ENCODE peak calls at places on chromosomes 2 and 18, in four cellular contexts. Z is GM23248, H is H1, A is pancreas. J is an unnamed sample.

GRCh38 chr2:175251425-175252041 is 70.0 kb upstream of the ATP5MC3 start:
- DNase-seq in Z (peak; percentile 66), H (no peak), A (no peak), J (no peak)

GRCh38 chr18:3186678-3187658 is 32.8 kb downstream of the MYOM1 start:
- DNase-seq in Z (no peak), H (no peak), A (peak; percentile 32), J (no peak)

GRCh38 chr2:24613154-24613814 is 122.2 kb downstream of the NCOA1 start:
- DNase-seq in Z (peak; percentile 77), H (peak; percentile 10), A (no peak), J (peak; percentile 0)

GRCh38 chr2:44964704-44965343 is 23.3 kb downstream of the SIX3 start:
- DNase-seq in Z (peak; percentile 72), H (no peak), A (no peak), J (no peak)

GRCh38 chr2:240526521-240526920 is 31.3 kb downstream of the ANKMY1 start:
- DNase-seq in Z (no peak), H (no peak), A (no peak), J (no peak)

GRCh38 chr2:50042794-50043193 is 888.5 kb upstream of the FSHR start:
- DNase-seq in Z (no peak), H (no peak), A (no peak), J (no peak)

GRCh38 chr2:177669201-177669600 is 276.6 kb downstream of the AGPS start:
- DNase-seq in Z (no peak), H (no peak), A (no peak), J (no peak)

GRCh38 chr2:99198103-99198841 is 17.3 kb downstream of the MRPL30 start:
- DNase-seq in Z (no peak), H (no peak), A (no peak), J (no peak)

GRCh38 chr2:45168731-45169338 is 159.6 kb upstream of the SIX2 start:
- DNase-seq in Z (peak; percentile 46), H (no peak), A (peak; percentile 39), J (no peak)

GRCh38 chr2:60567919-60568874 is 14.7 kb upstream of the BCL11A start:
- DNase-seq in Z (no peak), H (no peak), A (no peak), J (no peak)

GRCh38 chr2:229927817-229928321 is 5.6 kb downstream of the FBXO36 start:
- DNase-seq in Z (peak; percentile 73), H (no peak), A (no peak), J (no peak)

GRCh38 chr2:191687867-191688266 is 9.9 kb downstream of the NABP1 start:
- DNase-seq in Z (no peak), H (no peak), A (no peak), J (no peak)

GRCh38 chr2:25301453-25302352 is 40.0 kb downstream of the DNMT3A start:
- DNase-seq in Z (peak; percentile 90), H (no peak), A (no peak), J (peak; percentile 50)

GRCh38 chr2:74391209-74391579 is 11.1 kb upstream of the DCTN1 start:
- DNase-seq in Z (peak; percentile 69), H (no peak), A (no peak), J (no peak)

GRCh38 chr18:35457140-35457704 is 40.5 kb downstream of the INO80C start:
- DNase-seq in Z (no peak), H (no peak), A (no peak), J (no peak)

GRCh38 chr2:239002960-239003932 is 155.4 kb downstream of the TWIST2 start:
- DNase-seq in Z (peak; percentile 80), H (no peak), A (no peak), J (no peak)

GRCh38 chr2:171018522-171018921 is 89.5 kb downstream of the GORASP2 start:
- DNase-seq in Z (no peak), H (no peak), A (no peak), J (no peak)

GRCh38 chr2:212145111-212145510 is 393.5 kb downstream of the ERBB4 start:
- DNase-seq in Z (peak; percentile 68), H (no peak), A (no peak), J (no peak)

GRCh38 chr2:187274146-187274545 is 173.9 kb downstream of the CALCRL start:
- DNase-seq in Z (no peak), H (no peak), A (no peak), J (no peak)

GRCh38 chr2:72992734-72993102 is 75.4 kb downstream of the EMX1 start:
- DNase-seq in Z (no peak), H (no peak), A (peak; percentile 10), J (no peak)

GRCh38 chr2:150528861-150529801 is 41.7 kb upstream of the RND3 start:
- DNase-seq in Z (peak; percentile 88), H (no peak), A (no peak), J (no peak)

GRCh38 chr2:160270571-160271113 is 70.6 kb upstream of the ITGB6 start:
- DNase-seq in Z (peak; percentile 69), H (no peak), A (no peak), J (no peak)

GRCh38 chr2:161357097-161357496 is 48.9 kb downstream of the PSMD14 start:
- DNase-seq in Z (no peak), H (no peak), A (no peak), J (no peak)

DNA sequence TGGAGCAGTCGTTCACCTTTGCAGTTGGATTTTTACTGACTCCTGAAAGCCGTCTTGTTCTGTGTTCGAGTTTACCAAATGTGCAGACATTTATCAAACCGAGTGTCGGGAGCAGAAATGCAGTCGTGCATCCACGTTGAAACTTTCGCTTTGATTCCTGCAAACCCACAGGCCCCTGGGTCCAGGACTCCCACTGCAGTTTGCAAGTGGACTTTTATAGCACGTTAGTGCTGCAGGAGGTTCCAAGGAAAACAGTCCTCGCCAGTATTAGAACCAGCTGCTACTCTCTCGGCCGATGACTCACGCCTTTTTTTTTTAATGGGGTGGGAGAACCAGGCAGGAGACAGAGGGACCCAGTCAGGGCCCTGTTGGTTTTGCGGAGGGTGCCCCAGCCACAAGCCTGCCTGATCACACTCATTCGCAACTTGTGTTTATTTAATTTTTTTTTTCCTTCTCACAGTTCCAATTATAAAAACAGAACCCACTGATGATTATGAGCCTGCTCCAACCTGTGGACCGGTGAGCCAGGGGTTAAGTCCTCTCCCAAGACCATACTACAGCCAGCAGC is 90.1 kb downstream of the NFATC1 start:
- DNase-seq in Z (peak; percentile 95), H (no peak), A (peak; percentile 8), J (no peak)
- H3K4me1 ChIP-seq in Z (peaks cover 13% of the 10 kb centered on the region), H (no peaks in the 10 kb centered on the region), A (no peaks in the 10 kb centered on the region), J (no peaks in the 10 kb centered on the region)

DNA sequence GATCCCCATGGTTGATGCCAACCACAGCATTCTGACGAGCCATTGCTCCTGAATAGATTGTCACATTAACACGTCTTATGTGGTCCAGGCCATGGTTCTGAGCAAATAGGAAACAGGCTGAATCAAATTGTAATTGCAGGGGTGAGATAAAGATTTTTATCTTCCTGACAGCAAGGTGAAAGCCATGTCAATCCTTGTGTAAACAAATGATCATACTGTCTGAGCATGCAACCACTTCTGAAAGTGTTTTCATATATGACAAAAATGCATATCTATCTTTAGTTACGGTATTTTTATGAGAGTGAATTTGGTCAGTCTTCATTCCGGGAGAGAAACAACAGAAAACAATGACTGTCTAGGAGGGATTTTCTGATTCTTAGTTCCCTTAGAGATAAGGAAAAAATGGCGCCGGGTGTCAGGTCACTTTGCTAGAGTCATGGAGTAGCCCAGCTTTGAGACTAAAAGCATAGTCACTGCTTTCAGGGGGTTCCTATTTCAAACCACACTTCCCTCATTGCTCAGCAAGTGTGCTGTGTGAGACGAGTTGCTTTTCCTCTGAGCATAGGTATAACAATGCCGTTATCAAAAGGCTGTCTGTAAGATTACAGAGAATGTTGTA is 958.9 kb downstream of the DCDC2C start:
- DNase-seq in Z (no peak), H (no peak), A (no peak), J (no peak)
- H3K4me3 ChIP-seq in Z (no peak overlapping the region), H (no peak overlapping the region), A (no peak overlapping the region), J (no peak overlapping the region)

DNA sequence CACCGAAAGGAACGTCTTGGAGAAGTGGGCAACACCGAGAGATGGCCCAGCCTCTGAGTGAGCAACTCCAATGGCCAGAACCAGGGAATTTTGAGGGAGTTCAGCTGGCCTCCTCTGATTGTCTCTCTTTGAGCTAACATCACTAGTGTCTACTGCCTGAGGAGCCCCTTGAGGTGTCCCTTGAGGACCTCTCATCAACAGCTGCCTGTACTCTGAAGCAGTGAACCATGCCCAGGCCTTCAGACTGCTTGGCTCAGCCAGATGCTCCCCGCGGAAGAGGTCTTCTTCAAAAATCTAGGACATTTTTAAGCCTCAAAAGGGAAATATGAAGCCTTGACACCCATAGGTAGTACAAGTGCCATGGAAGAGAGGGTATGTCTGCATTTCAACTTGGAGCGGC is 430.4 kb downstream of the TXNL1 start:
- DNase-seq in Z (no peak), H (no peak), A (no peak), J (no peak)
- H3K9me3 ChIP-seq in Z (no peaks in the 10 kb centered on the region), H (peaks cover 2% of the 10 kb centered on the region), A (no peaks in the 10 kb centered on the region), J (no peaks in the 10 kb centered on the region)

DNA sequence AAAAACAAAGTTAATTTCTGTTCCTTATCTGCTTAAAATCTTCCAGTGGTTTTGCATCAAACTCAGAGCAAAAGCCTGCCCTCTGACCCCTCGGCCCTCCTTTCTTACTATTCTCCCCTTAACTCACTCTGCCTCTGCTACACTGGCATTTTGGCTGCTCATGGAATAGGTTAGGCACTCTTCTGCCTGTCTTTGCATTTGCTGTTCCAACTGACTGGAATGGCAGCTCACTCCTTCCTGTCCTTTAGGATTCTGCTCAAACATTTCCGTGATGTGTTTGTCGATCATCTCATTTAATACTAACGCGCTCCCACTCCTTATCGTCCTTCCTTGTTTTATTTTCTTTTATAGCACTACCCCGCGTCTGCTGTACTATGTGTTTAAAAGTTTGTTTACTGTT is 815 bp downstream of the CEBPZ start:
- DNase-seq in Z (peak; percentile 44), H (no peak), A (no peak), J (no peak)
- H3K4me1 ChIP-seq in Z (peaks cover 21% of the 10 kb centered on the region), H (peaks cover 10% of the 10 kb centered on the region), A (peaks cover 8% of the 10 kb centered on the region), J (peaks cover 44% of the 10 kb centered on the region)

J was measured in CD8-positive, alpha-beta memory T cell.